ENCODE peak calls at places on chromosomes 7 and 10, in four cellular contexts. L is NCI-H69; O is brain microvascular endothelial cell; C is natural killer cell treated with Interleukin-12 subunit alpha and Interleukin-12 subunit beta and Interleukin-15 and Interleukin-18, amount 100 ng/mL, for 72 hours. W is an unnamed sample.

GRCh38 chr10:93580824-93581223 is 14.4 kb downstream of the FFAR4 start:
- DNase-seq in L (peak), O (peak), C (no peak), W (no peak)

GRCh38 chr10:59753267-59753666 is at the start of gene MRLN:
- DNase-seq in L (peak), O (no peak), C (no peak), W (no peak)

GRCh38 chr10:110430369-110431273 is 67.1 kb upstream of the DUSP5 start:
- DNase-seq in L (no peak), O (no peak), C (no peak), W (peak)

GRCh38 chr10:11472158-11472753 is 139.2 kb downstream of the USP6NL start:
- DNase-seq in L (peak), O (peak), C (peak), W (peak)

GRCh38 chr7:18320971-18321567 is 174.5 kb upstream of the HDAC9 start:
- DNase-seq in L (peak), O (peak), C (no peak), W (peak)

GRCh38 chr7:20035279-20035875 is 181.8 kb downstream of the MACC1 start:
- DNase-seq in L (no peak), O (no peak), C (no peak), W (no peak)

GRCh38 chr7:128391805-128392204 is 18.0 kb downstream of the IMPDH1 start:
- DNase-seq in L (no peak), O (no peak), C (no peak), W (no peak)

GRCh38 chr10:13633689-13634088 is 46.9 kb downstream of the PRPF18 start:
- DNase-seq in L (peak), O (peak), C (no peak), W (no peak)

GRCh38 chr10:29591416-29591968 is 43.3 kb downstream of the SVIL start:
- DNase-seq in L (no peak), O (no peak), C (no peak), W (no peak)

GRCh38 chr10:97718178-97718577 is 4.6 kb downstream of the MARVELD1 start:
- DNase-seq in L (peak), O (no peak), C (no peak), W (no peak)

GRCh38 chr7:2619120-2619519 is 12.7 kb upstream of the TTYH3 start:
- DNase-seq in L (no peak), O (no peak), C (no peak), W (no peak)

GRCh38 chr10:104291439-104291951 is 22.5 kb downstream of the GSTO2 start:
- DNase-seq in L (peak), O (peak), C (peak), W (peak)

GRCh38 chr10:133342942-133343341 is 4.2 kb upstream of the PRAP1 start:
- DNase-seq in L (no peak), O (no peak), C (no peak), W (no peak)

GRCh38 chr10:71068811-71069411 is 143.5 kb upstream of the UNC5B start:
- DNase-seq in L (no peak), O (peak), C (no peak), W (no peak)

GRCh38 chr7:151062399-151063211 is 3.2 kb downstream of the SLC4A2 start:
- DNase-seq in L (no peak), O (peak), C (no peak), W (peak)

GRCh38 chr7:116824449-116824848 is 37.9 kb upstream of the CAPZA2 start:
- DNase-seq in L (no peak), O (no peak), C (no peak), W (no peak)

GRCh38 chr7:117085769-117086463 is 132.6 kb downstream of the ST7 start:
- DNase-seq in L (no peak), O (no peak), C (no peak), W (no peak)

GRCh38 chr7:86152926-86153325 is 490.8 kb upstream of the GRM3 start:
- DNase-seq in L (no peak), O (no peak), C (no peak), W (no peak)

GRCh38 chr7:54802114-54802513 is 43.1 kb upstream of the SEC61G start:
- DNase-seq in L (no peak), O (no peak), C (no peak), W (no peak)

GRCh38 chr7:2670720-2671391 is 17.1 kb upstream of the AMZ1 start:
- DNase-seq in L (peak), O (peak), C (peak), W (peak)

GRCh38 chr10:96858706-96859050 is 26.6 kb downstream of the LCOR start:
- DNase-seq in L (no peak), O (no peak), C (no peak), W (no peak)

GRCh38 chr10:118594392-118595063 is 920 bp downstream of the PRLHR start:
- DNase-seq in L (no peak), O (peak), C (no peak), W (peak)

GRCh38 chr7:39651262-39651661 is 27.9 kb downstream of the RALA start:
- DNase-seq in L (no peak), O (peak), C (no peak), W (no peak)

GRCh38 chr7:124720195-124720594 is 45.4 kb downstream of the GPR37 start:
- DNase-seq in L (peak), O (peak), C (no peak), W (peak)

W was measured in Caco-2.